ENCODE peak calls at places on chromosomes 5 and 9, in five cellular contexts. One of them, this sample, is unnamed.

GRCh38 chr9:70003786-70004185 is 39.9 kb upstream of the MAMDC2 start:
- DNase-seq in NCI-H1092 treated with DMSO at 0.1 percent for 48 hours: no peak
- DNase-seq in thoracic aorta: no peak
- DNase-seq in adrenal gland: no peak
- DNase-seq in hippocampal formation: no peak
- DNase-seq in this sample: no peak

GRCh38 chr9:105445203-105445881 is 2.5 kb upstream of the FSD1L start:
- DNase-seq in NCI-H1092 treated with DMSO at 0.1 percent for 48 hours: no peak
- DNase-seq in thoracic aorta: no peak
- DNase-seq in adrenal gland: no peak
- DNase-seq in hippocampal formation: no peak
- DNase-seq in this sample: no peak

GRCh38 chr5:139391570-139392323 is 2.0 kb upstream of the MZB1 start:
- DNase-seq in NCI-H1092 treated with DMSO at 0.1 percent for 48 hours: no peak
- DNase-seq in thoracic aorta: no peak
- DNase-seq in adrenal gland: no peak
- DNase-seq in hippocampal formation: no peak
- DNase-seq in this sample: no peak

GRCh38 chr9:127838375-127839078 is 15.9 kb downstream of the ENG start:
- DNase-seq in NCI-H1092 treated with DMSO at 0.1 percent for 48 hours: no peak
- DNase-seq in thoracic aorta: peak; percentile 95
- DNase-seq in adrenal gland: peak; percentile 57
- DNase-seq in hippocampal formation: no peak
- DNase-seq in this sample: peak; percentile 93

GRCh38 chr5:175840050-175840841 is 31.1 kb upstream of the CPLX2 start:
- DNase-seq in NCI-H1092 treated with DMSO at 0.1 percent for 48 hours: no peak
- DNase-seq in thoracic aorta: no peak
- DNase-seq in adrenal gland: no peak
- DNase-seq in hippocampal formation: no peak
- DNase-seq in this sample: no peak

GRCh38 chr9:133854048-133854447 is 115.9 kb upstream of the SARDH start:
- DNase-seq in NCI-H1092 treated with DMSO at 0.1 percent for 48 hours: no peak
- DNase-seq in thoracic aorta: no peak
- DNase-seq in adrenal gland: no peak
- DNase-seq in hippocampal formation: no peak
- DNase-seq in this sample: no peak

GRCh38 chr5:132294728-132295504 is 722 bp downstream of the SLC22A4 start:
- DNase-seq in NCI-H1092 treated with DMSO at 0.1 percent for 48 hours: no peak
- DNase-seq in thoracic aorta: peak; percentile 67
- DNase-seq in adrenal gland: peak; percentile 73
- DNase-seq in hippocampal formation: no peak
- DNase-seq in this sample: peak; percentile 84

GRCh38 chr9:126496181-126496576 is 117.5 kb upstream of the LMX1B start:
- DNase-seq in NCI-H1092 treated with DMSO at 0.1 percent for 48 hours: no peak
- DNase-seq in thoracic aorta: no peak
- DNase-seq in adrenal gland: no peak
- DNase-seq in hippocampal formation: no peak
- DNase-seq in this sample: no peak

GRCh38 chr9:118652935-118653334 is 716.3 kb downstream of the BRINP1 start:
- DNase-seq in NCI-H1092 treated with DMSO at 0.1 percent for 48 hours: no peak
- DNase-seq in thoracic aorta: no peak
- DNase-seq in adrenal gland: no peak
- DNase-seq in hippocampal formation: no peak
- DNase-seq in this sample: no peak

GRCh38 chr9:97510797-97511761 is 9.6 kb downstream of the TMOD1 start:
- DNase-seq in NCI-H1092 treated with DMSO at 0.1 percent for 48 hours: no peak
- DNase-seq in thoracic aorta: no peak
- DNase-seq in adrenal gland: no peak
- DNase-seq in hippocampal formation: no peak
- DNase-seq in this sample: peak; percentile 56

GRCh38 chr9:123866497-123866896 is 63.4 kb downstream of the DENND1A start:
- DNase-seq in NCI-H1092 treated with DMSO at 0.1 percent for 48 hours: no peak
- DNase-seq in thoracic aorta: no peak
- DNase-seq in adrenal gland: no peak
- DNase-seq in hippocampal formation: no peak
- DNase-seq in this sample: no peak

GRCh38 chr5:122404653-122405362 is 92.8 kb downstream of the SNCAIP start:
- DNase-seq in NCI-H1092 treated with DMSO at 0.1 percent for 48 hours: no peak
- DNase-seq in thoracic aorta: no peak
- DNase-seq in adrenal gland: no peak
- DNase-seq in hippocampal formation: no peak
- DNase-seq in this sample: no peak

GRCh38 chr5:55440188-55440646 is 94.5 kb downstream of the PLPP1 start:
- DNase-seq in NCI-H1092 treated with DMSO at 0.1 percent for 48 hours: no peak
- DNase-seq in thoracic aorta: no peak
- DNase-seq in adrenal gland: no peak
- DNase-seq in hippocampal formation: peak; percentile 17
- DNase-seq in this sample: no peak

GRCh38 chr5:134506054-134507039 is 19.1 kb upstream of the JADE2 start:
- DNase-seq in NCI-H1092 treated with DMSO at 0.1 percent for 48 hours: no peak
- DNase-seq in thoracic aorta: no peak
- DNase-seq in adrenal gland: peak; percentile 87
- DNase-seq in hippocampal formation: no peak
- DNase-seq in this sample: no peak

GRCh38 chr9:116275418-116276295 is 122.1 kb downstream of the PAPPA start:
- DNase-seq in NCI-H1092 treated with DMSO at 0.1 percent for 48 hours: no peak
- DNase-seq in thoracic aorta: no peak
- DNase-seq in adrenal gland: no peak
- DNase-seq in hippocampal formation: no peak
- DNase-seq in this sample: no peak

GRCh38 chr5:167466992-167467391 is 824.5 kb upstream of the WWC1 start:
- DNase-seq in NCI-H1092 treated with DMSO at 0.1 percent for 48 hours: no peak
- DNase-seq in thoracic aorta: no peak
- DNase-seq in adrenal gland: no peak
- DNase-seq in hippocampal formation: no peak
- DNase-seq in this sample: no peak

GRCh38 chr5:134541736-134542376 is 16.4 kb downstream of the JADE2 start:
- DNase-seq in NCI-H1092 treated with DMSO at 0.1 percent for 48 hours: no peak
- DNase-seq in thoracic aorta: no peak
- DNase-seq in adrenal gland: peak; percentile 67
- DNase-seq in hippocampal formation: no peak
- DNase-seq in this sample: no peak

GRCh38 chr9:134442486-134443168 is 116.4 kb downstream of the RXRA start:
- DNase-seq in NCI-H1092 treated with DMSO at 0.1 percent for 48 hours: peak; percentile 35
- DNase-seq in thoracic aorta: no peak
- DNase-seq in adrenal gland: peak; percentile 38
- DNase-seq in hippocampal formation: no peak
- DNase-seq in this sample: no peak

GRCh38 chr5:170301901-170302728 is 4.5 kb upstream of the LCP2 start:
- DNase-seq in NCI-H1092 treated with DMSO at 0.1 percent for 48 hours: no peak
- DNase-seq in thoracic aorta: no peak
- DNase-seq in adrenal gland: no peak
- DNase-seq in hippocampal formation: no peak
- DNase-seq in this sample: no peak

GRCh38 chr5:80653497-80653896 is 955 bp upstream of the MSH3 start:
- DNase-seq in NCI-H1092 treated with DMSO at 0.1 percent for 48 hours: no peak
- DNase-seq in thoracic aorta: no peak
- DNase-seq in adrenal gland: no peak
- DNase-seq in hippocampal formation: no peak
- DNase-seq in this sample: no peak

GRCh38 chr9:37974506-37975173 is 70.7 kb upstream of the SLC25A51 start:
- DNase-seq in NCI-H1092 treated with DMSO at 0.1 percent for 48 hours: no peak
- DNase-seq in thoracic aorta: no peak
- DNase-seq in adrenal gland: no peak
- DNase-seq in hippocampal formation: no peak
- DNase-seq in this sample: no peak